ENCODE peak calls at places on chromosomes 16 and 17, in seven cellular contexts. Y, V, T, J, N, F and A are unnamed samples.
A peak's percentile ranks its signal among the peaks of the same experiment; 100 is the strongest.

GRCh38 chr16:11250091-11250785 is 5.8 kb downstream of the SOCS1 start:
- DNase-seq in Y (no peak), V (no peak), T (no peak), J (no peak), N (no peak), F (no peak), A (no peak)

GRCh38 chr17:59513934-59514841 is 51.2 kb upstream of the DHX40 start:
- DNase-seq in Y (no peak), V (peak; percentile 55), T (peak; percentile 48), J (no peak), N (no peak), F (peak; percentile 79), A (peak; percentile 81)

GRCh38 chr17:49365667-49366066 is 3.6 kb upstream of the ZNF652 start:
- DNase-seq in Y (no peak), V (no peak), T (no peak), J (peak; percentile 30), N (no peak), F (no peak), A (peak; percentile 30)

GRCh38 chr16:60074378-60074777 is 1340.3 kb upstream of the GOT2 start:
- DNase-seq in Y (no peak), V (no peak), T (no peak), J (no peak), N (no peak), F (no peak), A (no peak)

GRCh38 chr16:70553645-70554044 is 30.0 kb downstream of the SF3B3 start:
- DNase-seq in Y (peak; percentile 92), V (no peak), T (no peak), J (peak; percentile 88), N (no peak), F (no peak), A (no peak)

GRCh38 chr16:87829988-87830672 is 39.2 kb downstream of the SLC7A5 start:
- DNase-seq in Y (no peak), V (no peak), T (no peak), J (no peak), N (no peak), F (no peak), A (no peak)

GRCh38 chr17:50148226-50149098 is 2.0 kb downstream of the PPP1R9B start:
- DNase-seq in Y (no peak), V (peak; percentile 71), T (peak; percentile 50), J (no peak), N (peak; percentile 60), F (peak; percentile 79), A (peak; percentile 72)

GRCh38 chr16:84616515-84616914 is 1.4 kb downstream of the COTL1 start:
- DNase-seq in Y (no peak), V (no peak), T (no peak), J (no peak), N (no peak), F (peak; percentile 47), A (no peak)

GRCh38 chr17:39954876-39955275 is 7.9 kb upstream of the GSDMA start:
- DNase-seq in Y (no peak), V (no peak), T (no peak), J (no peak), N (no peak), F (no peak), A (no peak)

GRCh38 chr17:1111599-1112443 is 68.0 kb downstream of the ABR start:
- DNase-seq in Y (no peak), V (no peak), T (no peak), J (no peak), N (no peak), F (peak; percentile 60), A (no peak)

GRCh38 chr17:44965491-44966234 is 2.4 kb downstream of the C1QL1 start:
- DNase-seq in Y (no peak), V (no peak), T (no peak), J (no peak), N (no peak), F (no peak), A (no peak)

GRCh38 chr17:29880031-29880430 is 50.0 kb downstream of the SSH2 start:
- DNase-seq in Y (no peak), V (no peak), T (no peak), J (no peak), N (no peak), F (no peak), A (no peak)
- TF ChIP-seq CTCF in Y (no peak), V (no peak), T (no peak), J (no peak), N (no peak), F (no peak), A (no peak)

GRCh38 chr16:1057252-1057932 is 15.2 kb upstream of the SSTR5 start:
- DNase-seq in Y (no peak), V (no peak), T (no peak), J (no peak), N (peak; percentile 51), F (peak; percentile 51), A (peak; percentile 68)
- TF ChIP-seq CTCF in Y (peak; percentile 85), V (peak; percentile 59), T (peak; percentile 53), J (peak; percentile 93), N (peak; percentile 79), F (peak; percentile 93), A (peak; percentile 84)

GRCh38 chr17:11996722-11997146 is 541 bp downstream of the ZNF18 start:
- DNase-seq in Y (no peak), V (no peak), T (no peak), J (peak; percentile 48), N (peak; percentile 22), F (peak; percentile 66), A (peak; percentile 49)
- TF ChIP-seq CTCF in Y (no peak), V (no peak), T (peak; percentile 15), J (no peak), N (no peak), F (no peak), A (no peak)

DNA sequence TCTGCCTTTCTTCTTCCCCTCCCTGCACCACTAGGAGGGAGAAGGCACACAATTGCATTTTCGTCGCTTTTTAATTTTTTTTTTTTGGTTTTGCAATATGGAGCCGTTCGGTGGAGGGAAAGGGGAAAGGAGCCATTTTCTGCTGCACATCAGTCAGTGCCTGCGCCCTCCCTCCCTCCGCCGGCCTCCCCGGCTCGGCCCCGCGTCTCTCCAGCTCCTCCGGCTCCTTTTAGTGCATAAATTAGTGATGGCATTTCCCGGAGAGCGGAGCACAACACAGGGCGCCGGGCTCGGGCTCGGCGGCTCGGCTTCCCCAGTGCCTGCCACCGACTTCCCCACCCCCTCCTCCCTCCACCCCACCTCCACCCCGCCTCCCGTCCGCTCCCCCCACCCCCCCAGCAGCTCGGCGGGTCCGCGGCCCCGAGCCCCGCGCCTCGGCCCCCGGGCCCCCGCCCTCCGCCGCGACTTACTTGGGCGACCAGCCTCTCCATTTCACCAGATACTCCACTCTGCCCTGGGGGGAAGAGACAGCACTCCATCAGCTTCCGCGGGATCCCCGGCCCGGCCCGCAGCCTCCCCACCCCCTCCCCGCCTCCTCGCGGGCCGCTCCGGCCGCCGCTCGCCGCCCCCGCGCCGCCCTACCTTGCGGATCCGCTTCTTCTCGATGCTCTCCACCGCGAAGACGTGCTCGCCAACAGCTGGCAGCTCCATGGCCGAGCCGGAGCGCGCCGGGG is 532 bp downstream of the CBX4 start:
- DNase-seq in Y (no peak), V (no peak), T (no peak), J (peak; percentile 52), N (peak; percentile 41), F (peak; percentile 57), A (peak; percentile 79)
- TF ChIP-seq CTCF in Y (peak; percentile 14), V (no peak), T (no peak), J (peak; percentile 36), N (no peak), F (no peak), A (no peak)

DNA sequence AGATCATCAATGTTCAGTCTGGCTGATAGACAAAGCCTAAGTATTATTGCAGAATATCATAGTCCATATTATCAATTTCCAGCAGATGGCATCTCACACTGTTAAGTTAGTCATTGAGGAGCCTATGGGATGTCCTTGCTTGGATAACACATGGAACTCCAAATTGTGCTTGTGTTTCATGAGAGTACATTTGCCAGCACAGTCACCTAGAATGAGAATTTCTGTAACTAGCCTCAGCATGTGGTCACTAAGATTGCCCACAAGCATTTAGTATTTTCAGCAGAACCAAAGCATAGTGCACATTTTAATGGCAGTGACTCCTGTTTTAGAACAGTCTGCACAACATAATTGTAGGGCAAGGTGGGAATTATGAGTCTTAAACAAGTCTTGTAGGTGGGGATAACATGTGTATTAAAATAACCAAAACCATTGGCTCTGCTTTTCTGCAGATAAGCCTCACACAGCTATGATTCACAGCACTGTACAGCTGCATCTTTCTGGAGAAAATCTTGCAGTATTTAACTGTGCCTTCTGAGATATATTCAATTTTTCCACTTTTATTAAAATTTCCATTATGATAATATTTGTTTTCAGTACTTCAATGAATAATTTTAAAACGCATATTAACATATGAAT is 882.8 kb upstream of the SOX9 start:
- DNase-seq in Y (no peak), V (no peak), T (no peak), J (peak; percentile 57), N (no peak), F (no peak), A (peak; percentile 32)
- TF ChIP-seq CTCF in Y (peak; percentile 45), V (no peak), T (no peak), J (peak; percentile 72), N (no peak), F (no peak), A (peak; percentile 34)